ENCODE peak calls at places on chromosomes 11 and 22, in eight cellular contexts. D is endodermal cell; A is A549; S is H1; N is CD8-positive, alpha-beta T cell; I is body of pancreas; E is WERI-Rb-1; V is CD8-positive, alpha-beta memory T cell. L is an unnamed sample. For H3K9me3, the result is how much of the 10 kb centered on the place peaks cover.

GRCh38 chr11:120295110-120295509 is 30.0 kb upstream of the TLCD5 start:
- DNase-seq in D (no peak), A (no peak), S (no peak), N (no peak), I (peak), E (no peak), V (no peak), L (no peak)

GRCh38 chr22:27667121-27667843 is 134.3 kb downstream of the MN1 start:
- DNase-seq in D (peak), A (no peak), S (no peak), N (no peak), I (peak), E (no peak), V (no peak), L (peak)

GRCh38 chr11:130162733-130163132 is 3.2 kb downstream of the ST14 start:
- DNase-seq in D (no peak), A (no peak), S (no peak), N (no peak), I (no peak), E (no peak), V (no peak), L (peak)

GRCh38 chr22:39155421-39155820 is 2.9 kb upstream of the CBX7 start:
- DNase-seq in D (no peak), A (no peak), S (no peak), N (no peak), I (no peak), E (no peak), V (no peak), L (no peak)

GRCh38 chr22:18108187-18108586 is 2.4 kb upstream of the TUBA8 start:
- DNase-seq in D (no peak), A (no peak), S (no peak), N (no peak), I (no peak), E (no peak), V (no peak), L (no peak)

GRCh38 chr11:77710358-77710757 is 72.8 kb upstream of the CLNS1A start:
- DNase-seq in D (no peak), A (peak), S (no peak), N (no peak), I (no peak), E (no peak), V (no peak), L (no peak)

GRCh38 chr11:65662802-65663633 is at the start of gene RELA:
- DNase-seq in D (peak), A (peak), S (peak), N (peak), I (peak), E (peak), V (peak), L (peak)

GRCh38 chr11:67698247-67698646 is 23.8 kb upstream of the ALDH3B2 start:
- DNase-seq in D (peak), A (peak), S (peak), N (no peak), I (no peak), E (peak), V (no peak), L (no peak)

GRCh38 chr11:104183572-104183971 is 19.6 kb upstream of the PDGFD start:
- DNase-seq in D (no peak), A (no peak), S (no peak), N (no peak), I (no peak), E (no peak), V (no peak), L (no peak)

GRCh38 chr11:74001822-74002286 is 7.0 kb downstream of the UCP3 start:
- DNase-seq in D (peak), A (no peak), S (no peak), N (no peak), I (no peak), E (no peak), V (no peak), L (no peak)

GRCh38 chr11:112652786-112653390 is 308.3 kb upstream of the NCAM1 start:
- DNase-seq in D (no peak), A (no peak), S (no peak), N (no peak), I (no peak), E (no peak), V (no peak), L (no peak)

GRCh38 chr22:23823331-23823791 is 15.4 kb downstream of the DERL3 start:
- DNase-seq in D (no peak), A (no peak), S (no peak), N (no peak), I (no peak), E (no peak), V (no peak), L (no peak)

GRCh38 chr22:47571616-47572015 is 809.2 kb downstream of the TBC1D22A start:
- DNase-seq in D (no peak), A (no peak), S (no peak), N (no peak), I (no peak), E (no peak), V (no peak), L (no peak)

GRCh38 chr22:47569389-47570299 is 807.2 kb downstream of the TBC1D22A start:
- DNase-seq in D (no peak), A (no peak), S (no peak), N (no peak), I (no peak), E (no peak), V (no peak), L (no peak)

GRCh38 chr22:47572443-47572842 is 810.0 kb downstream of the TBC1D22A start:
- DNase-seq in D (no peak), A (no peak), S (no peak), N (no peak), I (no peak), E (no peak), V (no peak), L (no peak)

GRCh38 chr22:47570300-47570685 is 807.8 kb downstream of the TBC1D22A start:
- DNase-seq in D (no peak), A (no peak), S (no peak), N (no peak), I (no peak), E (no peak), V (no peak), L (no peak)

GRCh38 chr22:47570851-47571250 is 808.4 kb downstream of the TBC1D22A start:
- DNase-seq in D (no peak), A (no peak), S (no peak), N (no peak), I (no peak), E (no peak), V (no peak), L (no peak)
- H3K9me3 ChIP-seq in D (under half), A (under half), S (half or more), N (under half), I (under half), E (under half), V (under half), L (under half)

DNA sequence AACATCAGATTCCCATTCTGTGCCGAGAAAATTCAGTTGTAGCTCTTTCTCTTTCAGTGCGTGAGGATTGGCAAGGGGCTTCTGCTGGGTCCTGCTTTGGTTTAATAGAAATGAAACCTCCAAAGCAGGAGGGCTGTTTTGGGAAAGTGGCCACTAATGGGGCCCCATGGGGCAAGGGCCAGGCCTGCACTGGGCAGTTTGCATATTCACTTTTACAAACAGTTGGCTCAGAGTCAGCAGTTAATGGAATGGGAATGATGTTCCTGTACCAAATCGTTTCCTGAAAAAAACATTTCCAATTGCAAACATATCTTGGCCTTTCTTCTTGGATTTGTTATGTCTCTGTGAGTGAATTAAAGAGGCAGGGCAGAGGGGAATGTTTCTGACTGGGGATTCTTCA is 92.1 kb downstream of the PARVA start:
- DNase-seq in D (peak), A (no peak), S (no peak), N (no peak), I (no peak), E (no peak), V (no peak), L (no peak)
- H3K4me3 ChIP-seq in D (no peak), A (no peak), S (no peak), N (no peak), I (no peak), E (no peak), V (no peak), L (no peak)

GRCh38 chr11:126193038-126193478 is 18.4 kb downstream of the RPUSD4 start:
- DNase-seq in D (no peak), A (no peak), S (no peak), N (no peak), I (no peak), E (no peak), V (no peak), L (no peak)

GRCh38 chr11:126194121-126194543 is 17.3 kb downstream of the RPUSD4 start:
- DNase-seq in D (peak), A (peak), S (peak), N (peak), I (peak), E (peak), V (peak), L (peak)

GRCh38 chr11:126192386-126192785 is 19.1 kb downstream of the RPUSD4 start:
- DNase-seq in D (no peak), A (no peak), S (no peak), N (no peak), I (no peak), E (no peak), V (no peak), L (no peak)

GRCh38 chr11:126197277-126197939 is 14.0 kb downstream of the RPUSD4 start:
- DNase-seq in D (no peak), A (no peak), S (no peak), N (no peak), I (peak), E (no peak), V (no peak), L (no peak)

DNA sequence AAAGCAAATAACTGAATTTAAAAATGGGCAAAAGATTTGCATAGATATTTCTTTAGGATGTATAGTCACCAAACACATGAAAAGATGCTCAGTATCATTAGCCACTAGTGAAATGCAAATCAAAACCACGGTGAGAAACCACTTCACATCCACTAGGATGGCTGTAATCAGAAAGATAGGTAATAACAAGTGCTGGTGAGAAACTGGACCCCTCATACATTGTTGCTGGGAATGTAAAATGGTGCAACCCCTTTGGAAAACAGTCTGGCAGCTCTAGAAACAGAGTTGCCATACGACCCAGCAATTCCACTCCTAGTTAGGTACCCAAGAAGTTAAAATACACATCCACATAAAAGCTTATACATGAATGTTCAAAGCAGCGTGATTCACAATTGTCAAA is 16.3 kb downstream of the RPUSD4 start:
- DNase-seq in D (no peak), A (no peak), S (no peak), N (no peak), I (no peak), E (no peak), V (no peak), L (no peak)
- H3K9me3 ChIP-seq in D (under half), A (under half), S (under half), N (under half), I (under half), E (under half), V (under half), L (under half)

GRCh38 chr11:637593-638507 is 781 bp downstream of the DRD4 start:
- DNase-seq in D (peak), A (no peak), S (peak), N (no peak), I (no peak), E (peak), V (no peak), L (no peak)

GRCh38 chr11:638616-639323 is 1.7 kb downstream of the DRD4 start:
- DNase-seq in D (peak), A (no peak), S (peak), N (no peak), I (no peak), E (peak), V (no peak), L (no peak)

GRCh38 chr11:636511-637332 is at the start of gene DRD4:
- DNase-seq in D (peak), A (no peak), S (peak), N (no peak), I (no peak), E (no peak), V (no peak), L (peak)

GRCh38 chr11:635945-636510 is 1.0 kb upstream of the DRD4 start:
- DNase-seq in D (no peak), A (no peak), S (peak), N (no peak), I (no peak), E (no peak), V (no peak), L (no peak)

GRCh38 chr11:637333-637592 is 194 bp downstream of the DRD4 start:
- DNase-seq in D (no peak), A (no peak), S (no peak), N (no peak), I (no peak), E (no peak), V (no peak), L (no peak)
- H3K4me3 ChIP-seq in D (peak), A (no peak), S (peak), N (no peak), I (no peak), E (no peak), V (no peak), L (peak)

L was measured in cardiac muscle cell.